ENCODE peak calls at places on chromosomes 6 and 20, in five cellular contexts. U, D, F, L and W are unnamed samples.

GRCh38 chr20:33410081-33410742 is 8.9 kb upstream of the CDK5RAP1 start:
- DNase-seq in F (no peak), L (no peak), D (no peak), U (no peak), W (no peak)

GRCh38 chr20:58436868-58437645 is 48.0 kb downstream of the VAPB start:
- DNase-seq in U (peak; percentile 53), F (no peak), D (no peak), L (no peak), W (no peak)

GRCh38 chr6:19802656-19803055 is 34.5 kb upstream of the ID4 start:
- DNase-seq in D (no peak), F (no peak), L (no peak), U (no peak), W (no peak)

GRCh38 chr20:11229772-11230171 is 556.0 kb upstream of the JAG1 start:
- DNase-seq in D (no peak), L (no peak), F (peak; percentile 8), U (peak; percentile 66), W (peak; percentile 31)

GRCh38 chr20:25195962-25196700 is 619 bp downstream of the ENTPD6 start:
- DNase-seq in U (peak; percentile 32), L (peak; percentile 74), D (peak; percentile 80), F (peak; percentile 87), W (peak; percentile 62)

GRCh38 chr20:59192533-59192896 is 28.9 kb downstream of the ZNF831 start:
- DNase-seq in L (no peak), U (no peak), F (no peak), D (no peak), W (no peak)

GRCh38 chr6:160226118-160226541 is 32.5 kb downstream of the SLC22A2 start:
- DNase-seq in D (no peak), F (no peak), U (no peak), L (no peak), W (no peak)

GRCh38 chr20:12594410-12595130 is 414.2 kb upstream of the SPTLC3 start:
- DNase-seq in L (no peak), D (no peak), U (peak; percentile 57), F (no peak), W (no peak)

GRCh38 chr20:51412333-51412761 is 130.2 kb downstream of the NFATC2 start:
- DNase-seq in D (peak; percentile 71), F (no peak), U (no peak), L (no peak), W (no peak)

GRCh38 chr6:40308533-40309306 is 278.4 kb downstream of the LRFN2 start:
- DNase-seq in F (peak; percentile 64), L (peak; percentile 98), U (peak; percentile 13), D (peak; percentile 72), W (peak; percentile 67)

GRCh38 chr6:78810698-78811097 is 56.7 kb upstream of the IRAK1BP1 start:
- DNase-seq in U (no peak), F (no peak), D (no peak), L (no peak), W (no peak)

GRCh38 chr20:24660651-24661050 is 191.2 kb downstream of the SYNDIG1 start:
- DNase-seq in U (no peak), D (no peak), L (no peak), F (no peak), W (no peak)

GRCh38 chr6:12008366-12009179 is 3.5 kb upstream of the HIVEP1 start:
- DNase-seq in F (peak; percentile 89), U (peak; percentile 71), L (peak; percentile 68), D (peak; percentile 91), W (peak; percentile 70)
- TF ChIP-seq POLR2A in F (peak; percentile 74), U (no peak), L (no peak), D (no peak), W (no peak)

GRCh38 chr20:1434571-1435336 is 31.9 kb downstream of the NSFL1C start:
- DNase-seq in U (no peak), F (peak; percentile 51), L (no peak), D (no peak), W (peak; percentile 30)
- TF ChIP-seq EP300 in U (no peak), F (no peak), L (no peak), D (no peak), W (no peak)

GRCh38 chr6:13814176-13814937 is at the start of gene MCUR1:
- DNase-seq in L (peak; percentile 83), D (peak; percentile 89), F (peak; percentile 91), U (peak; percentile 83), W (peak; percentile 87)
- TF ChIP-seq POLR2A in L (peak; percentile 59), D (peak; percentile 58), F (peak; percentile 86), U (peak; percentile 80), W (no peak)

DNA sequence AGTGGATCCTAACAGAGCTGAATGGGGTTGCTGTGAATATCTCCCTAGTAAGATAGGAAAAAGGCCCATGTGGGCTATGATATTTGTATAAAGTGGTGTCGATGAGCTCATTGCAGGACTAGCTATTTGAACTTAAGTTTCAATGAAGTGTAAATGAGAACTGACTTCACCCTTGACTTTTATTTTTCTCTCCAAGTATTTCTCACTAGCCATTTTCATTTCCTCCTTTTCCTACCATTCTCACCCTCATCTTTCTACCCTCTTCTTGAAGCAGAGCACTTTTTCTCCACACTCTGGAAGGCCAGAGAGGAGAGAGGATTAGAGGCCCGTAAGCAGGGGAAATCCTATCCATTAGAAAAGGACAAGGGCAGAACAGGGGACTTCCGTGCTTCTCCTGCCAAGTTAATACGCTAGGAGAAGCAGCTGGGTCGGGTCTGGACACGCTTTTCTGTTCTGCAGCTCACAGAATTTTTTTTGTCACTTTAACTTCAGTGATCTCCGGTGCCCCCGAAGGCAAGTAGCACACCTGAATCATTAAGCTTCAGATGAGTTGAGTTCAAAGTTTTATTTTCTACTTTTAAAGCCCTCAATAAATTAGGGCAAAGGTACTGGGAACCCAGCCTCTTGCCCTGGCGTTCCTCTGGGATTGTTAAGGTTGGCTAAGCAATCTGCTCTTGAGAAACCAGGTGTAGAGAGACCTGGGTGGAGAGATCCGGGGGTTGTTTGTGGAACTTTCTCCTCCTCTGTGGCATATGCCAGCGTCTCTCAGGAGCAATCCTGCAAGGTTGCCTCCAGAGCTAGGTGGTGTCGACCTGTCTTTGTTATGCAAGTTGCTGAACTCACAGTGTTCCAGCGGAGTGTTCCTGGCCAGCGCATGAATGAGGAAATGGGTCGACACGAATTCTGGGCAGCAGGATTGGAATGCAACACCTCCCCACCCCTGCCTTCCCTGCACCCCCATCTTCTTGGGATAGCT is 56.2 kb upstream of the ARID1B start:
- DNase-seq in D (no peak), U (peak; percentile 7), F (peak; percentile 52), L (peak; percentile 65), W (peak; percentile 73)
- TF ChIP-seq EP300 in D (no peak), U (no peak), F (no peak), L (peak; percentile 44), W (no peak)

GRCh38 chr6:89819336-89820130 is at the start of gene MDN1:
- DNase-seq in U (peak; percentile 92), D (peak; percentile 94), L (peak; percentile 90), F (peak; percentile 93), W (peak; percentile 89)
- TF ChIP-seq POLR2A in U (peak; percentile 85), D (no peak), L (peak; percentile 89), F (peak; percentile 71), W (no peak)

GRCh38 chr6:28213213-28213523 is 11.9 kb upstream of the ZSCAN9 start:
- DNase-seq in F (no peak), U (no peak), L (no peak), D (no peak), W (no peak)

GRCh38 chr6:28215425-28215824 is 9.7 kb upstream of the ZSCAN9 start:
- DNase-seq in L (no peak), U (no peak), F (peak; percentile 56), D (no peak), W (no peak)

GRCh38 chr6:28217890-28218289 is 7.2 kb upstream of the ZSCAN9 start:
- DNase-seq in L (no peak), D (no peak), U (no peak), F (no peak), W (no peak)

GRCh38 chr6:28220164-28221133 is 4.6 kb upstream of the ZSCAN9 start:
- DNase-seq in L (no peak), D (no peak), U (no peak), F (no peak), W (no peak)

GRCh38 chr6:28218312-28219248 is 6.5 kb upstream of the ZSCAN9 start:
- DNase-seq in L (peak; percentile 72), U (peak; percentile 59), D (peak; percentile 73), F (peak; percentile 78), W (peak; percentile 72)
- TF ChIP-seq EP300 in L (no peak), U (no peak), D (no peak), F (no peak), W (no peak)